ENCODE peak calls at places on chromosome 4, in five cellular contexts. K is transverse colon, E is fibroblast of lung, Q is psoas muscle, N is pancreas. R is an unnamed sample.

GRCh38 chr4:166887457-166887856 is 346.8 kb downstream of the SPOCK3 start:
- DNase-seq in K (no peak), E (no peak), Q (no peak), N (no peak), R (no peak)

GRCh38 chr4:170190265-170190664 is 100.5 kb upstream of the AADAT start:
- DNase-seq in K (no peak), E (no peak), Q (no peak), N (no peak), R (no peak)

GRCh38 chr4:74190919-74191397 is 33.0 kb downstream of the MTHFD2L start:
- DNase-seq in K (no peak), E (no peak), Q (no peak), N (no peak), R (no peak)

GRCh38 chr4:38137080-38137479 is 176.9 kb downstream of the PTTG2 start:
- DNase-seq in K (no peak), E (no peak), Q (no peak), N (no peak), R (no peak)

GRCh38 chr4:23945521-23946017 is 55.7 kb upstream of the PPARGC1A start:
- DNase-seq in K (peak), E (peak), Q (peak), N (no peak), R (peak)

GRCh38 chr4:54723786-54724185 is 66.0 kb downstream of the KIT start:
- DNase-seq in K (no peak), E (no peak), Q (no peak), N (no peak), R (no peak)

GRCh38 chr4:8391972-8392371 is 48.6 kb downstream of the ACOX3 start:
- DNase-seq in K (peak), E (peak), Q (peak), N (no peak), R (no peak)

GRCh38 chr4:107760281-107760947 is 40.4 kb upstream of the PAPSS1 start:
- DNase-seq in K (peak), E (no peak), Q (no peak), N (peak), R (no peak)

GRCh38 chr4:23967281-23967680 is 77.4 kb upstream of the PPARGC1A start:
- DNase-seq in K (no peak), E (no peak), Q (no peak), N (no peak), R (no peak)

GRCh38 chr4:98873059-98873458 is 55.9 kb downstream of the EIF4E start:
- DNase-seq in K (no peak), E (peak), Q (no peak), N (no peak), R (no peak)

GRCh38 chr4:158896459-158897238 is 127.8 kb downstream of the FNIP2 start:
- DNase-seq in K (no peak), E (no peak), Q (no peak), N (no peak), R (no peak)

GRCh38 chr4:43423276-43423675 is 530.8 kb downstream of the GRXCR1 start:
- DNase-seq in K (no peak), E (no peak), Q (no peak), N (no peak), R (no peak)

GRCh38 chr4:7962609-7963508 is 23.2 kb upstream of the AFAP1 start:
- DNase-seq in K (no peak), E (no peak), Q (peak), N (no peak), R (no peak)

GRCh38 chr4:147599764-147600163 is 17.4 kb upstream of the TMEM184C start:
- DNase-seq in K (no peak), E (peak), Q (no peak), N (no peak), R (no peak)

GRCh38 chr4:110982486-110982885 is 359.6 kb upstream of the PITX2 start:
- DNase-seq in K (no peak), E (peak), Q (no peak), N (no peak), R (no peak)

GRCh38 chr4:185911556-185912064 is 99.6 kb upstream of the SORBS2 start:
- DNase-seq in K (no peak), E (peak), Q (no peak), N (no peak), R (no peak)

GRCh38 chr4:150283689-150284088 is 205.4 kb downstream of the DCLK2 start:
- DNase-seq in K (no peak), E (peak), Q (no peak), N (no peak), R (no peak)

GRCh38 chr4:150943831-150944230 is 71.3 kb downstream of the LRBA start:
- DNase-seq in K (no peak), E (no peak), Q (no peak), N (no peak), R (no peak)

GRCh38 chr4:150569384-150569987 is 12.5 kb upstream of the MAB21L2 start:
- DNase-seq in K (no peak), E (peak), Q (no peak), N (no peak), R (no peak)

GRCh38 chr4:183515411-183515810 is 10.6 kb downstream of the ING2 start:
- DNase-seq in K (no peak), E (peak), Q (no peak), N (no peak), R (no peak)

GRCh38 chr4:69096111-69096656 is at the start of gene UGT2B7:
- DNase-seq in K (no peak), E (peak), Q (no peak), N (no peak), R (no peak)

GRCh38 chr4:89344571-89344970 is 37.0 kb upstream of the GPRIN3 start:
- DNase-seq in K (no peak), E (no peak), Q (no peak), N (no peak), R (no peak)

GRCh38 chr4:6527259-6527658 is 47.7 kb upstream of the MAN2B2 start:
- DNase-seq in K (no peak), E (no peak), Q (no peak), N (no peak), R (no peak)
- H3K27ac ChIP-seq in K (no peak), E (no peak), Q (no peak), N (no peak), R (no peak)

GRCh38 chr4:119865789-119866188 is 200.9 kb downstream of the MAD2L1 start:
- DNase-seq in K (no peak), E (no peak), Q (no peak), N (no peak), R (no peak)
- H3K27ac ChIP-seq in K (no peak), E (no peak), Q (no peak), N (no peak), R (no peak)

DNA sequence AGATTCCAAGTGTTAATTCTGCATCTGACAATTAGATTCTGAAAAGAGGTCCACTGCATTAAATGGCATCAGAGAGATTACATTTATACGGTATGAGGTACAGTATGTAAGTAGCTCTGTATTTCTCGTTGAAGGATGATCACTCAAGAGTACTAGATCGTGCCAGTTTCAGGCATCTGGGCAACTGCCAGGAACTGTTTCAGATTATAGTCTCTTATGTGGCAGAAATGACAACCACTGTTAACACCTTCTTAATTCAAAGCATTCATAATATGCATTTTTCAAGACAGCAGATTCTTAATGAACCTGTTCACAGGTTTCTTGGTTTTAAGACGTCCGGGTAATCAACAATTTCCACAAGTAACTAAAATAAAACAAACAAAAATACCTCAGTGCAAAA is 1.6 kb downstream of the ANKRD50 start:
- DNase-seq in K (no peak), E (peak), Q (no peak), N (no peak), R (no peak)
- H3K27ac ChIP-seq in K (peak), E (peak), Q (no peak), N (no peak), R (peak)

DNA sequence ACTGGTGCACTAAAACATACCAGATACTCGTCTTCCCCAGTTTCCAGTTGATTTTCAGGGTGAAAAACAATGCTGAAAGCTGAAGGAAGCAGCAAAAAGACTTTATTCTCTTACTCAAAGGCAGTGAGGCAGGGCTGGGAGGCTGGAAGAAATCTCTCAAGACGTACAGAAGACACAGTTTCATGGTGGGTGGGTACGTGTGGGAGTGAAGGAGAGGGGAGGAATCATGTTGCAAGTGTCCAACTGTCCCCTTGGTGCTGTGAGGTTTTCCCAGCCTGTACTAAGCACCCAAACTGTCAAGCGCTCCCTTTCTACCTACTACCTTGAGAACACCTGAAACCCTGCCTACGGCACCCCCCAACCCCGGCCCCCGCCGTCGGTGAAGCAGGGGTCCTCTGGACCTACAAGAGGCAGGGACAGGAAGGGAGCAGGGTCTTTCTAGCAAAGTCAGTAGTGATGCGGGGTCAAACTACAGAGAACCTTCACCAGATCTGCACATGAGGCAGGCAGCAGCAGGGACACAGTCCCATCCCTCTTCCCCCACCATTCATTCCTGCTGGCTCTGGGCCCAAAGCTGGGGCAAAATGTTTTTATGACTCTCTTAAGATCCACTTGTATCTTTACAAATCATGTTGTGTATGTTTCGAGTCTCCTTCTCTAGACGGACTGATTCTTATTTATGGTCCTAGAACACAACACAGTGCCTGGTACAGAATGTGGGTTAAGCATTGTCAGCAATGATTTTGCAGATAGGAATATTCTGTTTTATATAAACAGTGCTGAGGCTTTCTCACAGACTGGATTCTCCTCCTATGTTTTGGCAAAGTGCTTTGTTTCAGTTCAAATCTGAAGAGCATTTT is 2.4 kb upstream of the SETD7 start:
- DNase-seq in K (no peak), E (no peak), Q (no peak), N (peak), R (no peak)
- H3K27ac ChIP-seq in K (peak), E (no peak), Q (no peak), N (peak), R (no peak)

GRCh38 chr4:176309772-176310171 is 10.0 kb upstream of the SPCS3 start:
- DNase-seq in K (no peak), E (no peak), Q (no peak), N (no peak), R (no peak)

GRCh38 chr4:176308441-176308840 is 11.3 kb upstream of the SPCS3 start:
- DNase-seq in K (no peak), E (no peak), Q (no peak), N (no peak), R (no peak)

GRCh38 chr4:176307591-176307920 is 12.2 kb upstream of the SPCS3 start:
- DNase-seq in K (no peak), E (no peak), Q (no peak), N (no peak), R (no peak)

GRCh38 chr4:176306837-176307590 is 12.8 kb upstream of the SPCS3 start:
- DNase-seq in K (no peak), E (no peak), Q (no peak), N (no peak), R (no peak)

DNA sequence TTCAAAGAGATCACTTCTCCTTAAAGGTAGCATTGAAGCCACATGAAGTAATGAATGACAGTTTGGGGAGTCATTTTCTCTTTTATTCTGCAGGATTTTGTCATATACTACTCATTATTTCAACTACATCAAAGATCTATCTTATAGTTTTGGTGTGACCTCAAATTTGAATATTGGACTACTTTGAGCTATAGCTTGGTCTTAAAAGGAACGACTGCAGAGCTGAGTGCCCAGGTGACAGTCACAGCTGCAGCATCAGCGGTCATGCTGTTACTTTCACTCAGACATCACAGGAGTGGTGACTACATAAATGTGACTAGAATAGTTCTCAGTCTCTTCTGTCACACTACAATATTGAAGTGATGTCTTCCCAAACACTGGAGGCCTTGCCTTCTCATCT is 10.7 kb upstream of the SPCS3 start:
- DNase-seq in K (peak), E (no peak), Q (no peak), N (no peak), R (no peak)
- H3K27ac ChIP-seq in K (no peak), E (no peak), Q (no peak), N (no peak), R (no peak)

GRCh38 chr4:153728660-153729059 is 31.2 kb downstream of the RNF175 start:
- DNase-seq in K (no peak), E (no peak), Q (no peak), N (no peak), R (peak)

GRCh38 chr4:153729901-153730300 is 29.9 kb downstream of the RNF175 start:
- DNase-seq in K (no peak), E (no peak), Q (no peak), N (no peak), R (no peak)

GRCh38 chr4:153733751-153734448 is 25.9 kb downstream of the RNF175 start:
- DNase-seq in K (no peak), E (no peak), Q (no peak), N (no peak), R (no peak)

GRCh38 chr4:153728151-153728550 is 31.7 kb downstream of the RNF175 start:
- DNase-seq in K (no peak), E (no peak), Q (no peak), N (no peak), R (no peak)

DNA sequence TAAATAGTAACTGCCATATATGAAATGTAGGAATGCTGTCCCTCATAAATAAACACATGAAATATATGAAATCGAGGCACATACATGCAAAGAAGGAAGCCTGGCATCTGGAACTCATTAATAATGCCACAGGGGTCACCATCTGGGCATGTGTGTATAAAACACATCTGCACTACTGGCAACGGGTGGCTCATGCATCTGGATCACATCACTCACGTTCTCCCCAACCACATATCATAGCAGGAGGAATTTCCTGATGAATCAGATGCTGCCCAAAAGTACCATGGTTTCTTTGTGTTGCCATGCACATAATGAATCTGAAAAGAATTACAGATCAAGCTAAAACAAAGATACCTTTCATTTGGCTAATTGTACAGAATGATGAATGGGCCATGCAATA is 28.6 kb downstream of the RNF175 start:
- DNase-seq in K (no peak), E (peak), Q (no peak), N (no peak), R (no peak)
- H3K27ac ChIP-seq in K (no peak), E (no peak), Q (no peak), N (no peak), R (no peak)

DNA sequence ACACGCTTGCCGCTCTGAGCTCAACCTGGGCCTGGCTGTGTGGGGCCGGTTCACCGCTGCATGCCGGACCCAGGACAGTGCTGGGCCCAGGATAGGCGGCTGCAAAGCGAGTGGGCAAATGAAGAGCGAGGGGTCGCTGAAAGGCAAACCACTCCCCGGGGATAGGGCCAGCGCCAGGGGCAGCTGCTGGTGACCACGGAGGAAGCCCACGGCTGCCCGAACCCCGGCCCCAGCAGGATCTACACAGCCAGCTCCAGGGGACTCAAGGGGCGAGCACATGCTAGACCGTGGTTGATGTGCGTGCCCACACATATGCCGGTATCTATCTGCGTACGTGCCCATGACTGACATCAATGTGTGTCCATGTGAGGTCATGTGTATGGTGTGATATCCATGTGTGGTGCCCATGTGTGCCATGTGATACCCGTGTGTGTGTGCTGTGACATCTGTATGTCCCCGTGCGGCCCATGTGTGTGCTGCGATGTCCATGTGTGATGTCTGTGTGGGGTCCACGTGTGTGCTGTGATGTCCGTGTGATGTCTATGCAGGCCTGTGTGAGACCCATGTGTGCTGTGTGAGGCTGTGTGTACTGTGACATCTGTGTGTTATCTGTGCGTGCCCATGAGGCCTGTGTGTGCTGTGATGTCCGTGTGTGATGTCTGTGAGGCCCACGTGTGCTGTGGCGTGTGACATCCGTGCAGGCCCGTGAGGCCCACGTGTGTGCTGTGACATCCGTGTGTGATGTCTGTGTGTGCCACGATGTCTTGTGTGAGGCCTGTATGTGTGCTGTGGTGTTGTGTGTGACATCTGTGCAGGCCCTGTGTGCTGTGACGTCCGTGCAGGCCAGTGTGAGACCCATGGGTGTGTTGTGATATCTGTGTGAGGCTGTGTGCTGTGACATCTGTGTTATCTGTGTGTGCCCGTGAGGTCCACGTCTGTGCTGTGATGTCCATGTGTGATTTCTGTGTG is 24.8 kb downstream of the CTBP1 start:
- DNase-seq in K (no peak), E (no peak), Q (no peak), N (no peak), R (no peak)
- H3K27ac ChIP-seq in K (no peak), E (no peak), Q (no peak), N (no peak), R (no peak)

GRCh38 chr4:1212546-1213335 is 36.2 kb downstream of the CTBP1 start:
- DNase-seq in K (no peak), E (no peak), Q (peak), N (peak), R (no peak)
- H3K27ac ChIP-seq in K (peak), E (no peak), Q (peak), N (peak), R (no peak)

DNA sequence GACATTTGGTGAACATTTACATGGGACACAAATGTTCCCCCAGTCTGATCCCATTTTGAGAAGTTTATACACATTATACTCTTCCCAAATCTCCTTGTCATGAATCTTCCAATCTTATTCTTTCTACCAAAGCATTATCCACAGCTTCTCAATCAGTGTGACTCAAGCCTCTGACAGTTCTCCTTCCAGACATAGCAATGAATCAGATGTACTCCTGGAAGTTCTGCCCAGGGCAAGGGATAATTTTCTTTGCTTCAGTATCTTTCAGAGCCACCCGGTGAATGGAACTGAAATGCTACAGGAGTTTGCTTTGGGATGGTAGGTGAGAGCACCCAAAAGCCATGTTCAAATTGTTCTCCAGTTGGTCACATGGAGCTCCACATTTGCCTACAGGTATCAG is 145.5 kb downstream of the ANXA5 start:
- DNase-seq in K (no peak), E (no peak), Q (no peak), N (no peak), R (no peak)
- H3K27ac ChIP-seq in K (no peak), E (no peak), Q (no peak), N (no peak), R (no peak)

GRCh38 chr4:114600672-114601071 is 2.1 kb downstream of the UGT8 start:
- DNase-seq in K (no peak), E (no peak), Q (no peak), N (no peak), R (no peak)
- H3K27ac ChIP-seq in K (peak), E (no peak), Q (no peak), N (no peak), R (no peak)